ENCODE peak calls at places on chromosomes 6 and 20, in five cellular contexts. F is left ventricle myocardium inferior, L is Right ventricle myocardium superior, J is GM04504, W is heart left ventricle. X is an unnamed sample.

GRCh38 chr6:31143148-31143547 is 4.3 kb upstream of the PSORS1C2 start:
- DNase-seq in F (peak; percentile 75), L (peak; percentile 82), J (peak; percentile 58), W (peak; percentile 83), X (peak; percentile 37)

GRCh38 chr6:12602951-12603710 is 113.4 kb upstream of the PHACTR1 start:
- DNase-seq in F (no peak), L (no peak), J (no peak), W (peak; percentile 34), X (peak; percentile 90)

GRCh38 chr20:3101737-3102574 is 17.4 kb upstream of the AVP start:
- DNase-seq in F (no peak), L (no peak), J (no peak), W (no peak), X (no peak)

GRCh38 chr6:157954150-157955117 is 27.2 kb upstream of the SYNJ2 start:
- DNase-seq in F (no peak), L (no peak), J (no peak), W (no peak), X (peak; percentile 64)

GRCh38 chr6:42105714-42106662 is 36.4 kb downstream of the C6orf132 start:
- DNase-seq in F (no peak), L (no peak), J (no peak), W (no peak), X (no peak)

GRCh38 chr20:37492945-37493344 is 28.1 kb upstream of the NNAT start:
- DNase-seq in F (no peak), L (no peak), J (no peak), W (no peak), X (no peak)

GRCh38 chr6:139164001-139164400 is 29.1 kb downstream of the HECA start:
- DNase-seq in F (no peak), L (no peak), J (no peak), W (no peak), X (no peak)

GRCh38 chr6:99813565-99813964 is 180.5 kb downstream of the MCHR2 start:
- DNase-seq in F (no peak), L (no peak), J (no peak), W (no peak), X (no peak)

GRCh38 chr20:25389858-25390537 is 637 bp downstream of the ABHD12 start:
- DNase-seq in F (peak; percentile 33), L (peak; percentile 56), J (no peak), W (peak; percentile 37), X (peak; percentile 31)

GRCh38 chr6:144215402-144215931 is 65.2 kb downstream of the STX11 start:
- DNase-seq in F (peak; percentile 34), L (peak; percentile 64), J (peak; percentile 22), W (no peak), X (peak; percentile 32)

GRCh38 chr6:157571995-157572394 is 191.0 kb downstream of the ZDHHC14 start:
- DNase-seq in F (no peak), L (no peak), J (no peak), W (no peak), X (no peak)

GRCh38 chr6:139659711-139660110 is 285.3 kb upstream of the CITED2 start:
- DNase-seq in F (no peak), L (no peak), J (no peak), W (no peak), X (no peak)

GRCh38 chr6:169899481-169900145 is 148.2 kb downstream of the ERMARD start:
- DNase-seq in F (no peak), L (no peak), J (no peak), W (no peak), X (peak; percentile 38)

GRCh38 chr6:38262609-38263008 is 377.1 kb downstream of the BTBD9 start:
- DNase-seq in F (no peak), L (no peak), J (peak; percentile 38), W (no peak), X (peak; percentile 10)

GRCh38 chr20:32052090-32052791 is at the start of gene HCK:
- DNase-seq in F (peak; percentile 49), L (peak; percentile 76), J (no peak), W (peak; percentile 52), X (no peak)

GRCh38 chr20:35870541-35871307 is 83.6 kb downstream of the SCAND1 start:
- DNase-seq in F (no peak), L (no peak), J (no peak), W (no peak), X (peak; percentile 17)

GRCh38 chr20:15763344-15763743 is 809.9 kb downstream of the KIF16B start:
- DNase-seq in F (no peak), L (no peak), J (no peak), W (no peak), X (no peak)

GRCh38 chr20:56249244-56249955 is 868 bp downstream of the MC3R start:
- DNase-seq in F (no peak), L (peak; percentile 43), J (no peak), W (no peak), X (peak; percentile 13)

GRCh38 chr6:76789580-76789979 is 673.7 kb downstream of the HTR1B start:
- DNase-seq in F (no peak), L (no peak), J (no peak), W (no peak), X (no peak)

GRCh38 chr6:35417979-35418661 is 34.0 kb upstream of the FANCE start:
- DNase-seq in F (no peak), L (no peak), J (no peak), W (no peak), X (no peak)

GRCh38 chr6:51934098-51934497 is 153.3 kb downstream of the PKHD1 start:
- DNase-seq in F (no peak), L (no peak), J (no peak), W (no peak), X (peak; percentile 9)

GRCh38 chr6:33029297-33030184 is 20.1 kb upstream of the HLA-DOA start:
- DNase-seq in F (no peak), L (no peak), J (no peak), W (no peak), X (no peak)

GRCh38 chr20:59993736-59994484 is 35.7 kb downstream of the CDH26 start:
- DNase-seq in F (no peak), L (no peak), J (no peak), W (no peak), X (no peak)

GRCh38 chr20:63234693-63235398 is 859 bp upstream of the BIRC7 start:
- DNase-seq in F (no peak), L (no peak), J (no peak), W (no peak), X (peak; percentile 27)

GRCh38 chr20:25858495-25859425 is 162.1 kb upstream of the ZNF337 start:
- DNase-seq in F (no peak), L (no peak), J (no peak), W (no peak), X (no peak)

GRCh38 chr20:13336308-13337089 is 115.4 kb downstream of the ISM1 start:
- DNase-seq in F (no peak), L (no peak), J (no peak), W (no peak), X (no peak)

GRCh38 chr6:160810238-160810637 is 108.2 kb downstream of the PLG start:
- DNase-seq in F (no peak), L (no peak), J (no peak), W (no peak), X (no peak)

GRCh38 chr6:146543211-146543939 is at the start of gene RAB32:
- DNase-seq in F (peak; percentile 94), L (peak; percentile 97), J (peak; percentile 94), W (peak; percentile 96), X (peak; percentile 96)

GRCh38 chr6:49430187-49430586 is 32.9 kb downstream of the MMUT start:
- DNase-seq in F (no peak), L (no peak), J (no peak), W (no peak), X (no peak)

GRCh38 chr20:62321521-62321948 is 18.7 kb downstream of the ADRM1 start:
- DNase-seq in F (no peak), L (no peak), J (no peak), W (no peak), X (peak; percentile 48)

GRCh38 chr6:136251394-136251793 is 1.3 kb upstream of the MTFR2 start:
- DNase-seq in F (no peak), L (no peak), J (no peak), W (no peak), X (peak; percentile 11)

GRCh38 chr20:30598460-30599230 is 658.8 kb upstream of the DEFB115 start:
- DNase-seq in F (no peak), L (no peak), J (no peak), W (no peak), X (no peak)

GRCh38 chr6:45587229-45588060 is 209.7 kb upstream of the SUPT3H start:
- DNase-seq in F (no peak), L (no peak), J (no peak), W (no peak), X (no peak)

GRCh38 chr20:58328836-58329235 is 19.3 kb downstream of the RAB22A start:
- DNase-seq in F (no peak), L (no peak), J (no peak), W (no peak), X (no peak)

X was measured in dermis blood vessel endothelial cell.